ENCODE peak calls at places on chromosomes 6 and 20, in eight cellular contexts. U, K, Z, V, W, M, I and X are unnamed samples. For H3K4me1 and H3K36me3, the result is how much of the 10 kb centered on the place peaks cover.

GRCh38 chr20:44295995-44296394 is 15.0 kb downstream of the FITM2 start:
- DNase-seq in U (no peak), I (no peak), W (no peak), Z (no peak), M (no peak), K (no peak), V (no peak), X (peak)

GRCh38 chr6:162543221-162543620 is 184.3 kb downstream of the PRKN start:
- DNase-seq in W (no peak), V (no peak), I (no peak), K (no peak), U (no peak), M (no peak), Z (no peak), X (no peak)

GRCh38 chr20:11047559-11047958 is 373.8 kb upstream of the JAG1 start:
- DNase-seq in K (no peak), I (no peak), V (no peak), Z (no peak), U (no peak), W (no peak), M (no peak), X (no peak)

GRCh38 chr6:158387036-158387435 is 74.8 kb downstream of the TULP4 start:
- DNase-seq in U (no peak), K (no peak), I (no peak), Z (peak), M (no peak), W (no peak), V (peak), X (no peak)

GRCh38 chr20:51444922-51445438 is 97.5 kb downstream of the NFATC2 start:
- DNase-seq in W (no peak), M (no peak), Z (no peak), V (no peak), K (no peak), I (no peak), U (no peak), X (no peak)

GRCh38 chr6:84525907-84526306 is 238.5 kb downstream of the TBX18 start:
- DNase-seq in Z (no peak), M (no peak), I (no peak), V (no peak), W (no peak), U (no peak), K (no peak), X (no peak)

GRCh38 chr6:127618729-127619128 is 41.8 kb downstream of the C6orf58 start:
- DNase-seq in W (no peak), I (no peak), K (no peak), M (no peak), Z (no peak), V (no peak), U (no peak), X (no peak)

GRCh38 chr6:71080793-71081192 is 123.9 kb upstream of the B3GAT2 start:
- DNase-seq in U (no peak), I (no peak), M (no peak), W (no peak), Z (no peak), V (no peak), K (no peak), X (no peak)

GRCh38 chr6:44183783-44184182 is 25.2 kb downstream of the CAPN11 start:
- DNase-seq in W (no peak), Z (no peak), V (no peak), U (no peak), M (no peak), K (no peak), I (no peak), X (no peak)

GRCh38 chr6:34115396-34116314 is 30.2 kb downstream of the GRM4 start:
- DNase-seq in M (no peak), I (no peak), Z (no peak), K (peak), V (no peak), W (no peak), U (no peak), X (no peak)

DNA sequence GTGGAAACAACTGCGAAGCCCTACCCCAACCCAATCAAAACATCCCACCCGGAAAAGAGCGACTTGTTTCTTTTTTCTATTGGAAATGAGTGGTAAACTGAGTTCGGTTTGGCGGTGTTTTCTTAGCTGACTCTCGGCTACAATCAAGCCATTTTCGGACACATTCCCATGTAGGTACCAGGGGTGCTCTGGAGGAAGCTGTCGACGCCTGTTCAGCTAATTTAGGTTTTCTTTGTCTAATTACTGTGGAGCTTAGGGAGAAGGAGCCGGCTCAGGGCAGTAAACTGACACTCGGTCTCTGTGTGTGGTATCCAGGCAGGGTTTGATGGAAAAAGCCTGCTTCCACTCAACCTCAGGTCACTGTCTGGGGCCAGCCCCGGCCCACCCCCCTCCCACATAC is 1.7 kb upstream of the FOXF2 start:
- DNase-seq in W (no peak), V (no peak), I (no peak), K (no peak), U (no peak), Z (no peak), M (no peak), X (no peak)
- H3K4me1 ChIP-seq in W (under half), V (under half), I (under half), K (under half), U (under half), Z (under half), M (half or more), X (under half)

GRCh38 chr6:166274739-166275370 is 33.3 kb downstream of the PRR18 start:
- DNase-seq in W (no peak), I (peak), K (no peak), Z (no peak), U (no peak), M (no peak), V (no peak), X (no peak)

GRCh38 chr6:166277892-166278578 is 30.2 kb downstream of the PRR18 start:
- DNase-seq in W (no peak), K (no peak), V (no peak), Z (no peak), M (no peak), I (no peak), U (no peak), X (no peak)

GRCh38 chr6:166277021-166277420 is 31.2 kb downstream of the PRR18 start:
- DNase-seq in M (no peak), Z (no peak), U (no peak), K (no peak), I (no peak), W (no peak), V (no peak), X (no peak)

GRCh38 chr6:166274163-166274562 is 34.0 kb downstream of the PRR18 start:
- DNase-seq in W (no peak), M (no peak), V (no peak), U (no peak), K (no peak), I (no peak), Z (no peak), X (no peak)

DNA sequence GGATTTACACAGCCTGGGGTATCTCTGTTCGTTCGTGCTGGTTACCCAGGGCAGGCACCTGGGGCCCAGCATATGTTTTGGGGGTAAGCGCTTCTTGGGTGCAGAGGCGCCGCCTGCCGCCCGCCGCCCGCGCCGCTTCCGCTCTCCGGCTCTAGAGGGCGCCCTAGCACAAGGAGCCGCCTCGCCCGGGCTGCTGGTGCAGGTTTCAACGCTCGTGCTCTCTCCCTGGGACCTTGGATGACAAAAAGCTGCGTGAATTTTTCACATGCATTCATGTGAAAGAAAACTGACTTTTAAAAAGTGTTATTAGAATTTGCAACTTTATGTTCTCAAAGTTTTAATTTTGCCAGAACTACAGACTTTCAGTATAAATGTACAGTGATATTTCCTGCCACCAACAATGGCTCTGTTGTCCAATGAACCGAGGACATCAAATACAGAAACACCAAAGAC is 32.5 kb downstream of the PRR18 start:
- DNase-seq in Z (peak), I (peak), M (peak), U (peak), K (peak), V (peak), W (peak), X (peak)
- H3K27ac ChIP-seq in Z (no peak), I (no peak), M (no peak), U (no peak), K (no peak), V (no peak), W (no peak), X (no peak)

DNA sequence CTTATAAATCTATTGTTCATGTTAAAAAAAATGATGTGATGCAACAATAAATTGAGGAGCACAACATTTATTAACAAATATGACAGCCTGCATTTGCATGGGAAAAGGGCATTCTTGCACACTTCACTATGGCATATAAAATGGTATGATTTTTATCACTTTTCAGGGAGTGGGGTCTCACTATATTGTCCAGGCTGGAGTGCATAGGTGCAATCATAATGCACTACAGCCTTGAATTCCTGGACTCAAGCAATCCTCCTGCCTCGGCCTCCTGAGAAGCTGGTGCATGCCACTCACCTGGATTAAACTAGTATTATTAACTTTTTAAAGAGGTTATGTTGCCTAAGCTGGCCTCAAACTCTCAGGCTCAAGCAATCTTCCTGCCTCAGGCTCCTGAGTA is 11.4 kb downstream of the NUP43 start:
- DNase-seq in V (no peak), U (no peak), Z (no peak), K (no peak), I (no peak), M (no peak), W (no peak), X (no peak)
- H3K36me3 ChIP-seq in V (under half), U (under half), Z (under half), K (half or more), I (half or more), M (half or more), W (under half), X (half or more)

DNA sequence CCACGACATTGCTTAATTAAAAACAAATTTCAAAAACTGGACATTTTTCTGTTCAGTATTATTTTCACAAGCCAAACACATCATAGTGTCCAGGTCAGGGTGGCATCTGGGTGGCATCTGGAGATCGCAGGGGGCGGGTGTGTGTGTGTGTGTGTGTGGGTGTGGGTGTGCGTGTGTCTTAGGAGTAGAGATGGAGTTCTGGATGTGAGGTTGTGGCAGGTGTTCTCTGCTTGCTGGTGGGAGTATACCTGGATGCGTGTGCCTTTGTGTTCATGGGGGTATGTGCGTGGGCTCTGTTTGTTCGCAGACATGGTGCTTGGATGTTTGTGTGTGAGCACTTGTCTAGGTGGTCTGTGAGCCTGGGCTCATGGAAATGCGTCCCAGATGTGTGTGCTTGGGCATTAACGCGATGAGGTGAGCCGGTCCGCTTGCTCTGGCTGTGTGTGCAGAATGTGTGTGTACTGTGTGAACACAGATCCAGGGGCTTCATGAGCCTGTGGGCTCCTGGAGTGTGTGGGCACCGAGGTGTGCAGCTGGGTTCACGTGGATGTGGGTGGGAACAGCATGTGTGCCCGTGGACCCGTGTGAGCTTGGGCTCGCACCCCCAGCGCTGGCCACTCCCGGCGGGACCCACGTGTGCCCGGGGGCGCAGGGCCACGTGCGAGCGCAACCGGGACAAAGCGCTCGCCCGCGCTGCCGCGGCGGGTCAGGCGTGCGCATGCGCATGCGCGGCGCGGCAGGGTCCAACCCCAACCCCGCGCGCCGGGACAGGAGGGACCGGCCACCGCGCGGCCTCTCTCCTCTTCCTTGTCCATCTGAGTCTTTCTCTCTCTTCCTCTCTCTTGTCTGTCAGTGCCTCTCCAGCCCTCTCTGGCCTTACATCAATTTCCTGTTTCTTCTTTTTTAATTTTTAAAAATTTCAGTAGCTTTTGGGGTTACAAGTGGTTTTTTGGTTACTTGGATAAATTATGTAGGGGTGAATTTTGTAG is 60.4 kb downstream of the SRC start:
- DNase-seq in V (no peak), K (no peak), I (no peak), U (no peak), Z (no peak), M (no peak), W (peak), X (peak)
- H3K4me1 ChIP-seq in V (under half), K (under half), I (under half), U (under half), Z (under half), M (under half), W (under half), X (under half)

DNA sequence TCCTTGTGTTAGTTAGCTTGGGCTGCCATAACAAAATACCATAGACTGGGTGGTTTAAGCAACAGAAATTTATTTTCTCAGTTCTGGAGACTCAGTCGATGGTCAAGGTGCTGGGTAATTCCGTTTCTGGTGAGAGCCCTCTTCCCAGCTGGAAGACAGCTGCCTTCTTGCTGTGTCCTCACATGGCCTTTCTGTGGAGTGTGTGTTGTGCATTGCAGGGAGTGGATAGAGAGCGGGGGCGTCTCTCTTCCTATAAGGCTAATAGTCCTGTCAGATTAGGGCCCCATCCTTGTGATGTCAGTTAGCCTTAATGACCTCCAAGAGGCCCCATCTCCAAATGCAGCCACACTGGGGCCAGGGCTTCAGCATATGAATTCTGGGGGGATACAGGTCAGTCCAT is 19.2 kb downstream of the CHMP4B start:
- DNase-seq in V (no peak), Z (no peak), M (no peak), U (no peak), K (no peak), I (no peak), W (no peak), X (no peak)
- H3K27ac ChIP-seq in V (no peak), Z (no peak), M (peak), U (no peak), K (no peak), I (no peak), W (no peak), X (no peak)

DNA sequence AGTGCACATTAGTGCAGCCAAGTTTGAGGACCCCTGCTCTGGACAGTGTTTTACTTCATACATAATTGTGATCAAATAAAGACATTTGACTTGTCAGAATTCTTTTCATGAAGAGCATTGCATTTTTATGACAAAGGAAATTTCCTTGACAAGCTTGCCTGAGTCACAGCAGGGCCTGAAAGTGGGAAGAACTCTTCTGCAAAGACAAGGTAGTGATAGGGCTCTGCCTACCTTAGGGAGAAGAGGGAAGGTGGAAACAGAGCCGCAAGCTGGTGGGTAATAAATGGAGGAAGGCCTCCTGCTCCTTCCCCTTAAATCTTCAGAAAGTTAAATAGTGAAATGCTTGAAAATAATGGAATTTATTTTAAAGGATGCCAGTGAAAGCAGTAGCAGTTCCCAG is 118.2 kb downstream of the DHX35 start:
- DNase-seq in W (no peak), M (no peak), U (no peak), Z (no peak), V (no peak), I (no peak), K (no peak), X (no peak)
- H3K36me3 ChIP-seq in W (under half), M (under half), U (under half), Z (under half), V (under half), I (under half), K (under half), X (under half)

GRCh38 chr6:155635416-155635815 is 179.8 kb upstream of the NOX3 start:
- DNase-seq in M (no peak), I (no peak), U (no peak), V (no peak), W (no peak), K (no peak), Z (no peak), X (no peak)
- H3K4me1 ChIP-seq in M (under half), I (under half), U (under half), V (under half), W (under half), K (under half), Z (under half), X (under half)

GRCh38 chr6:10276106-10276505 is 138.8 kb downstream of the TFAP2A start:
- DNase-seq in K (no peak), W (no peak), V (no peak), I (no peak), M (no peak), U (no peak), Z (no peak), X (no peak)
- H3K27ac ChIP-seq in K (no peak), W (no peak), V (no peak), I (no peak), M (no peak), U (no peak), Z (no peak), X (no peak)

DNA sequence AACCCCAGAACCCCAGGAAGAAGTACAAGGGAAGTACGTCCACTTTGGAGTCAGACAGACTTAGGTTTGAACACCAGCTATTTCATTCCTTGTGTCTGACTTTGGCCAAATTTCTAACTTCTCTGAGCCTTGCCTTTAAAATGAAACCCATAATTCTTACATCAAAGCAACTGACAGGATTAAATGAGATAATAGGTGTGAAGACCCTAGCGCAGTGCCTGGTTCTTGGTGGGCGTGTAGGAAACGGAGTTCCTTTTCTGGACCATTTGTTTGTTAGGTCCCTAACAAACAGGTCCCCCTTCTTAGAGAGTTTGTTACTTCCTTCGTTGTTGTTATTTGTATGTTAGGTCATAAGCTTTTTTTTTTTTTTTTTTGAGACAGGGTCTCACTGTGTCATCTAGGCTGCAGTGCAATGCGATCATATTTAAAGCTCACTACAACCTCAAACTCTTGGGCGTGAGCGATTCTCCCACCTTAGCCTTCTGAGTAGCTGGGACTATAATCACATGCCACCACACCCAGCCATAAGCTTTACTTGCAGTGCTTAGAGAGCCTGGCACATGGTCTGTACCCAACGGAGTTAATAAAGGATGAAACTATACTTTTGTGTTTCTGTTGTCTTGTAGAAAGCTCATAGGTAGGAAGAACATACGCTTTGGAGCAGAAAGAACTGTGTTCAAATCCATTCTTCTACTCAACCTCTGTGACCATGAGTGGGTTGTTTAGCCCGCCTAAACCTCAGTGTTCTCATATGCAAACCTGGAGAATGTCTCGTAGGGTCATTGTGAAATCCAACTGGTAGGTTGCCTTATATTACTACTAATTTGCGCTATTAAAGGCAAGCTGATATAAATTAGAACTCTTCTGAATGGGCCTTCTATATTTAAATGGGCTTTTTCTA is 21.8 kb upstream of the MROH8 start:
- DNase-seq in K (no peak), Z (no peak), U (no peak), W (no peak), M (no peak), I (no peak), V (no peak), X (no peak)
- H3K36me3 ChIP-seq in K (half or more), Z (half or more), U (under half), W (under half), M (half or more), I (under half), V (half or more), X (under half)